ENCODE peak calls at places on chromosomes 3 and 15, in five cellular contexts. H is heart left ventricle; E is SK-N-SH treated with all-trans-retinoic acid at 6 μM for 48 hours; N is activated T-cell treated with anti-CD3 and anti-CD28 coated beads, Interleukin-2, amount 50 U/mL, for 72 hours; M is activated CD4-positive, CD25-positive, alpha-beta regulatory T cell treated with anti-CD3 and anti-CD28 coated beads, Interleukin-2, amount 50 U/mL, for 24 hours. V is an unnamed sample.

GRCh38 chr3:38853021-38853420 is 37.0 kb upstream of the SCN10A start:
- ATAC-seq in N (no peak), E (no peak), M (no peak), H (no peak), V (no peak)

GRCh38 chr3:40573985-40574384 is 49.2 kb downstream of the ZNF621 start:
- ATAC-seq in M (no peak), H (no peak), E (no peak), N (no peak), V (no peak)

GRCh38 chr3:98971183-98971681 is 69.7 kb upstream of the DCBLD2 start:
- ATAC-seq in M (peak), E (peak), N (peak), H (no peak), V (peak)

GRCh38 chr15:98442901-98443300 is 205.4 kb upstream of the IGF1R start:
- ATAC-seq in N (no peak), H (no peak), M (no peak), E (no peak), V (no peak)

GRCh38 chr3:45656575-45657363 is 32.4 kb upstream of the SACM1L start:
- ATAC-seq in E (peak), H (peak), N (peak), M (peak), V (peak)

GRCh38 chr3:191253089-191253799 is 54.2 kb downstream of the OSTN start:
- ATAC-seq in H (no peak), M (no peak), E (no peak), N (no peak), V (no peak)

GRCh38 chr15:42691308-42691707 is 45.6 kb downstream of the CDAN1 start:
- ATAC-seq in E (no peak), M (no peak), N (peak), H (no peak), V (peak)

GRCh38 chr3:27670619-27671018 is 51.5 kb downstream of the EOMES start:
- ATAC-seq in M (no peak), E (no peak), N (no peak), H (no peak), V (peak)

GRCh38 chr3:59406943-59407342 is 357.1 kb upstream of the CFAP20DC start:
- ATAC-seq in M (peak), H (no peak), E (no peak), N (peak), V (peak)

GRCh38 chr3:27429909-27430308 is 54.3 kb downstream of the SLC4A7 start:
- ATAC-seq in N (no peak), E (no peak), M (no peak), H (no peak), V (no peak)